ENCODE peak calls at places on chromosomes 4 and X, in five cellular contexts. E is fibroblast of lung, P is K562, Z is GM23338, D is endothelial cell of umbilical vein. J is an unnamed sample. For H3K79me2, the result is how much of the 10 kb centered on the place peaks cover.

GRCh38 chrX:136694491-136695087 is 46.6 kb downstream of the CD40LG start:
- DNase-seq in P (peak), E (peak), Z (peak), D (peak), J (peak)

GRCh38 chrX:44585866-44586265 is 43.2 kb upstream of the FUNDC1 start:
- DNase-seq in Z (no peak), E (no peak), D (no peak), P (no peak), J (no peak)

GRCh38 chrX:55057691-55058249 is 17.1 kb upstream of the PAGE2B start:
- DNase-seq in E (peak), P (peak), D (peak), Z (peak), J (peak)

GRCh38 chrX:9988762-9989161 is 21.6 kb downstream of the CLDN34 start:
- DNase-seq in Z (no peak), P (no peak), E (no peak), D (peak), J (peak)

GRCh38 chr4:176902710-176903323 is 110.1 kb upstream of the VEGFC start:
- DNase-seq in D (peak), Z (no peak), E (peak), P (no peak), J (peak)

GRCh38 chr4:15043226-15043625 is 40.9 kb downstream of the CPEB2 start:
- DNase-seq in Z (peak), P (no peak), E (no peak), D (no peak), J (peak)

GRCh38 chr4:1365271-1366178 is 18.5 kb downstream of the UVSSA start:
- DNase-seq in P (no peak), Z (peak), E (no peak), D (no peak), J (no peak)

GRCh38 chrX:1462596-1463251 is 10.0 kb upstream of the ASMTL start:
- DNase-seq in D (peak), E (peak), P (no peak), Z (no peak), J (peak)

GRCh38 chr4:36099509-36099908 is 144.8 kb downstream of the ARAP2 start:
- DNase-seq in E (peak), D (no peak), Z (no peak), P (no peak), J (peak)

GRCh38 chr4:145170209-145170608 is 10.2 kb downstream of the OTUD4 start:
- DNase-seq in E (peak), P (no peak), D (peak), Z (no peak), J (no peak)
- H3K79me2 ChIP-seq in E (under half), P (half or more), D (half or more), Z (half or more), J (half or more)

DNA sequence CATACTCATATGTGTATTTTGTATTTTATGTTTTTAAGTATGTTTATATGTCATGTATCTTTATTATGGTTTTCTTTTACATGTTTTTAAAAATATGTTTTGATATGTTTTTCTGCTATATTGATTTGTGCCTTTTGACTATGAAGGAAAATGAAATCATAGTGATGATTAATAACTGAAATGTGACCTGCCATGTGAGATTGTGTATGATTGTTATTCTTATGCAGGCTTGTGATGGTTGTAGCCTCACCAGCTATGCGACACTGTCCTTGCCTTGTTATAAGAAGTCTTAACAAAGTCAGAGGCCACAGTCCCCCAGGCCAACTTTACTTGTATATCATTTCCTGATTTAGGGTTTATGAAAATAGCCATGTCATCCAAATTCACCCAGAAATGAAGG is 83.2 kb downstream of the TMEM131L start:
- DNase-seq in P (no peak), Z (no peak), E (no peak), D (no peak), J (no peak)
- H3K79me2 ChIP-seq in P (under half), Z (under half), E (under half), D (under half), J (under half)

GRCh38 chr4:51845055-51845426 is 2.1 kb downstream of the DCUN1D4 start:
- DNase-seq in Z (no peak), P (no peak), E (no peak), D (no peak), J (no peak)
- H3K79me2 ChIP-seq in Z (half or more), P (half or more), E (half or more), D (half or more), J (half or more)

DNA sequence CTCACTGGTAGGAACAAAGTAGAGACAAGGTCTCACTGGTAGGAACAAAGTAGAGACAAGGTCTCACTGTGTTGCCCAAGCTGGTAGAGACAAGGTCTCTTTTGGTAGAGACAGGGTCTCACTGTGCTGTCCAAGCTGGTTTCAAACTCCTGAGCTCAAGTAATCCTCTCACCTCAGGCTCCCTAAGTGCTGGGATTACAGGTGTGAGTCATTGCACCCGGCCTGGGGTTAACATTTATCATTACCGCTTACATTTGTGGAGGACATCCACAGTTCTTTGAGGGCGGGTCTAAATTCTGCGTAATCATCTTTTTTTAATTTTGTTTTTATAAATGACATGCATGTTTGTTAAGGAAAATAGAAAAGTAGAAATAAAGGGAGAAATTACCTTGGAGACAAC is 12.0 kb downstream of the RAB33B start:
- DNase-seq in Z (no peak), E (peak), D (no peak), P (no peak), J (no peak)
- H3K79me2 ChIP-seq in Z (half or more), E (under half), D (half or more), P (under half), J (under half)

GRCh38 chrX:53669258-53669657 is 17.3 kb downstream of the HUWE1 start:
- DNase-seq in D (no peak), Z (no peak), P (no peak), E (no peak), J (no peak)

GRCh38 chrX:53666171-53666570 is 20.3 kb downstream of the HUWE1 start:
- DNase-seq in D (no peak), E (no peak), Z (no peak), P (no peak), J (no peak)
- H3K79me2 ChIP-seq in D (half or more), E (half or more), Z (half or more), P (half or more), J (half or more)

GRCh38 chr4:85812776-85813175 is 337.8 kb downstream of the ARHGAP24 start:
- DNase-seq in Z (no peak), D (peak), P (no peak), E (peak), J (peak)

GRCh38 chr4:85807247-85807915 is 332.4 kb downstream of the ARHGAP24 start:
- DNase-seq in Z (no peak), D (peak), E (peak), P (no peak), J (peak)

GRCh38 chr4:85808104-85808503 is 333.2 kb downstream of the ARHGAP24 start:
- DNase-seq in D (no peak), E (no peak), Z (peak), P (no peak), J (no peak)

GRCh38 chr4:85806346-85806745 is 331.4 kb downstream of the ARHGAP24 start:
- DNase-seq in E (no peak), P (no peak), D (no peak), Z (no peak), J (no peak)

DNA sequence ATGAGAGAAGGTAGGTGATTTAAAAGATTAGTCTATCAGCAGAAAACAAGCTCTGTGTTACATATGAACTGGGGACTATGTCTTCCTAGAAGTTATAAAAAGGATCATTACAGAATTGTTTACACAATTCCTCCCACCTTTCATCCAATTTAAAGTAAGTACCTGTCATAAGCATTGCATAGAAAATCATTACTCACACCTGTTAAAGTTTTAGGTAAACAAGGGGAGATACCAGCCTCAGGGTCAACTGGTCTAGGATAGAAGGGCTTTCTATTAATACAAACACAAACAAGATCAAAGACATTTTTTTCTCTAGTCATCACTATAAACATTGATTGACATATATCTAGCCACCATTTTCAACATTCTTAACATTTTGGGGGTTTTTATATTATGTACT is 333.9 kb downstream of the ARHGAP24 start:
- DNase-seq in E (no peak), P (no peak), Z (no peak), D (no peak), J (peak)
- H3K79me2 ChIP-seq in E (under half), P (under half), Z (under half), D (half or more), J (under half)